ENCODE peak calls at places on chromosome 1, in ten cellular contexts. One of them, this sample, is unnamed.

GRCh38 chr1:112881742-112882127 is 74.3 kb downstream of the SLC16A1 start:
- ATAC-seq in left lobe of liver: peak
- ATAC-seq in right cardiac atrium: peak
- ATAC-seq in GM12878: no peak
- ATAC-seq in Right ventricle myocardium superior: peak
- ATAC-seq in K562: peak
- ATAC-seq in activated B cell treated with CpG ODN at 0.5 μM for 24 hours: no peak
- ATAC-seq in T-cell: no peak
- ATAC-seq in esophagus mucosa: peak
- ATAC-seq in naive thymus-derived CD8-positive, alpha-beta T cell: no peak
- ATAC-seq in this sample: no peak

GRCh38 chr1:51433269-51433971 is 85.6 kb downstream of the EPS15 start:
- ATAC-seq in left lobe of liver: peak
- ATAC-seq in right cardiac atrium: peak
- ATAC-seq in GM12878: no peak
- ATAC-seq in Right ventricle myocardium superior: peak
- ATAC-seq in K562: peak
- ATAC-seq in activated B cell treated with CpG ODN at 0.5 μM for 24 hours: no peak
- ATAC-seq in T-cell: peak
- ATAC-seq in esophagus mucosa: peak
- ATAC-seq in naive thymus-derived CD8-positive, alpha-beta T cell: no peak
- ATAC-seq in this sample: peak

GRCh38 chr1:207470927-207471326 is 16.8 kb downstream of the CR2 start:
- ATAC-seq in left lobe of liver: no peak
- ATAC-seq in right cardiac atrium: no peak
- ATAC-seq in GM12878: no peak
- ATAC-seq in Right ventricle myocardium superior: no peak
- ATAC-seq in K562: peak
- ATAC-seq in activated B cell treated with CpG ODN at 0.5 μM for 24 hours: no peak
- ATAC-seq in T-cell: peak
- ATAC-seq in esophagus mucosa: no peak
- ATAC-seq in naive thymus-derived CD8-positive, alpha-beta T cell: peak
- ATAC-seq in this sample: no peak

GRCh38 chr1:235145639-235146038 is 15.4 kb downstream of the RBM34 start:
- ATAC-seq in left lobe of liver: no peak
- ATAC-seq in right cardiac atrium: no peak
- ATAC-seq in GM12878: no peak
- ATAC-seq in Right ventricle myocardium superior: no peak
- ATAC-seq in K562: no peak
- ATAC-seq in activated B cell treated with CpG ODN at 0.5 μM for 24 hours: no peak
- ATAC-seq in T-cell: no peak
- ATAC-seq in esophagus mucosa: no peak
- ATAC-seq in naive thymus-derived CD8-positive, alpha-beta T cell: no peak
- ATAC-seq in this sample: no peak

GRCh38 chr1:223513309-223513708 is 120.1 kb downstream of the CCDC185 start:
- ATAC-seq in left lobe of liver: no peak
- ATAC-seq in right cardiac atrium: no peak
- ATAC-seq in GM12878: no peak
- ATAC-seq in Right ventricle myocardium superior: no peak
- ATAC-seq in K562: no peak
- ATAC-seq in activated B cell treated with CpG ODN at 0.5 μM for 24 hours: no peak
- ATAC-seq in T-cell: no peak
- ATAC-seq in esophagus mucosa: no peak
- ATAC-seq in naive thymus-derived CD8-positive, alpha-beta T cell: no peak
- ATAC-seq in this sample: no peak

GRCh38 chr1:21822349-21822748 is 10.3 kb downstream of the LDLRAD2 start:
- ATAC-seq in left lobe of liver: peak
- ATAC-seq in right cardiac atrium: peak
- ATAC-seq in GM12878: peak
- ATAC-seq in Right ventricle myocardium superior: peak
- ATAC-seq in K562: peak
- ATAC-seq in activated B cell treated with CpG ODN at 0.5 μM for 24 hours: no peak
- ATAC-seq in T-cell: no peak
- ATAC-seq in esophagus mucosa: peak
- ATAC-seq in naive thymus-derived CD8-positive, alpha-beta T cell: no peak
- ATAC-seq in this sample: peak

GRCh38 chr1:176884286-176884685 is 280.2 kb downstream of the ASTN1 start:
- ATAC-seq in left lobe of liver: no peak
- ATAC-seq in right cardiac atrium: no peak
- ATAC-seq in GM12878: no peak
- ATAC-seq in Right ventricle myocardium superior: no peak
- ATAC-seq in K562: no peak
- ATAC-seq in activated B cell treated with CpG ODN at 0.5 μM for 24 hours: no peak
- ATAC-seq in T-cell: no peak
- ATAC-seq in esophagus mucosa: no peak
- ATAC-seq in naive thymus-derived CD8-positive, alpha-beta T cell: no peak
- ATAC-seq in this sample: no peak

GRCh38 chr1:90725341-90725960 is 8.3 kb upstream of the BARHL2 start:
- ATAC-seq in left lobe of liver: no peak
- ATAC-seq in right cardiac atrium: peak
- ATAC-seq in GM12878: no peak
- ATAC-seq in Right ventricle myocardium superior: peak
- ATAC-seq in K562: no peak
- ATAC-seq in activated B cell treated with CpG ODN at 0.5 μM for 24 hours: no peak
- ATAC-seq in T-cell: no peak
- ATAC-seq in esophagus mucosa: no peak
- ATAC-seq in naive thymus-derived CD8-positive, alpha-beta T cell: peak
- ATAC-seq in this sample: no peak

GRCh38 chr1:3730556-3731247 is 21.5 kb upstream of the CCDC27 start:
- ATAC-seq in left lobe of liver: no peak
- ATAC-seq in right cardiac atrium: no peak
- ATAC-seq in GM12878: no peak
- ATAC-seq in Right ventricle myocardium superior: no peak
- ATAC-seq in K562: no peak
- ATAC-seq in activated B cell treated with CpG ODN at 0.5 μM for 24 hours: no peak
- ATAC-seq in T-cell: no peak
- ATAC-seq in esophagus mucosa: no peak
- ATAC-seq in naive thymus-derived CD8-positive, alpha-beta T cell: no peak
- ATAC-seq in this sample: no peak

GRCh38 chr1:119773711-119774241 is 5.1 kb upstream of the HMGCS2 start:
- ATAC-seq in left lobe of liver: peak
- ATAC-seq in right cardiac atrium: peak
- ATAC-seq in GM12878: no peak
- ATAC-seq in Right ventricle myocardium superior: peak
- ATAC-seq in K562: no peak
- ATAC-seq in activated B cell treated with CpG ODN at 0.5 μM for 24 hours: no peak
- ATAC-seq in T-cell: no peak
- ATAC-seq in esophagus mucosa: no peak
- ATAC-seq in naive thymus-derived CD8-positive, alpha-beta T cell: no peak
- ATAC-seq in this sample: no peak